ENCODE peak calls at places on chromosomes 11 and 22, in five cellular contexts. I is GM12878, M is upper lobe of left lung, P is HepG2, E is K562. O is an unnamed sample.

GRCh38 chr11:13216019-13217006 is 61.3 kb upstream of the BMAL1 start:
- ATAC-seq in E (no peak), P (peak), M (peak), I (peak), O (peak)

GRCh38 chr22:38467904-38468760 is at the start of gene KDELR3:
- ATAC-seq in P (peak), M (peak), E (peak), I (peak), O (peak)

GRCh38 chr11:132943737-132944556 is 588.4 kb downstream of the OPCML start:
- ATAC-seq in E (no peak), M (peak), I (no peak), P (no peak), O (no peak)

GRCh38 chr11:19723572-19724342 is 11.1 kb downstream of the NAV2 start:
- ATAC-seq in E (no peak), P (no peak), I (peak), M (no peak), O (peak)

GRCh38 chr11:1639102-1639620 is 9.6 kb downstream of the KRTAP5-5 start:
- ATAC-seq in I (no peak), E (no peak), P (no peak), M (no peak), O (no peak)

GRCh38 chr11:19652976-19653375 is 59.7 kb upstream of the NAV2 start:
- ATAC-seq in P (no peak), E (no peak), M (no peak), I (no peak), O (no peak)

GRCh38 chr11:14110629-14111028 is 148.1 kb downstream of the SPON1 start:
- ATAC-seq in P (no peak), M (no peak), I (no peak), E (no peak), O (no peak)

GRCh38 chr22:39593061-39593930 is 22.7 kb downstream of the CACNA1I start:
- ATAC-seq in I (peak), E (no peak), P (no peak), M (no peak), O (no peak)

GRCh38 chr11:66593650-66594049 is 665 bp downstream of the CCS start:
- ATAC-seq in I (no peak), P (no peak), E (no peak), M (no peak), O (no peak)

GRCh38 chr11:128289048-128289447 is 298.3 kb downstream of the ETS1 start:
- ATAC-seq in I (peak), M (no peak), P (no peak), E (no peak), O (no peak)

GRCh38 chr11:62025429-62026105 is 58.1 kb upstream of the FTH1 start:
- ATAC-seq in E (peak), P (peak), M (peak), I (peak), O (peak)

GRCh38 chr11:69947772-69948255 is 128.6 kb upstream of the FGF3 start:
- ATAC-seq in M (no peak), E (no peak), I (no peak), P (no peak), O (no peak)

GRCh38 chr11:45593992-45594391 is 71.4 kb downstream of the CHST1 start:
- ATAC-seq in P (no peak), E (peak), M (no peak), I (no peak), O (no peak)

GRCh38 chr11:34501500-34501899 is 12.1 kb downstream of the ELF5 start:
- ATAC-seq in I (peak), E (no peak), M (peak), P (peak), O (peak)

GRCh38 chr11:101003468-101003867 is 126.1 kb downstream of the PGR start:
- ATAC-seq in I (peak), E (peak), M (no peak), P (peak), O (no peak)

GRCh38 chr11:111939836-111940604 is 2.9 kb downstream of the DIXDC1 start:
- ATAC-seq in I (no peak), E (no peak), M (no peak), P (no peak), O (no peak)

GRCh38 chr11:104918113-104918824 is 20.0 kb upstream of the CASP12 start:
- ATAC-seq in E (no peak), P (no peak), I (peak), M (no peak), O (peak)

GRCh38 chr11:78339483-78339882 is 78.1 kb downstream of the GAB2 start:
- ATAC-seq in E (peak), M (no peak), I (peak), P (no peak), O (no peak)

GRCh38 chr11:1283091-1283511 is 26.3 kb downstream of the TOLLIP start:
- ATAC-seq in E (no peak), M (no peak), P (no peak), I (no peak), O (no peak)

GRCh38 chr22:45867118-45867905 is 109.7 kb downstream of the WNT7B start:
- ATAC-seq in E (no peak), I (peak), P (peak), M (no peak), O (peak)

GRCh38 chr11:12769834-12770345 is 95.7 kb downstream of the TEAD1 start:
- ATAC-seq in P (no peak), M (no peak), E (no peak), I (no peak), O (no peak)

GRCh38 chr22:39923689-39924088 is 22.8 kb downstream of the GRAP2 start:
- ATAC-seq in I (no peak), P (no peak), E (no peak), M (no peak), O (no peak)

GRCh38 chr11:97289823-97290222 is 900.0 kb downstream of the JRKL start:
- ATAC-seq in M (no peak), P (no peak), I (no peak), E (no peak), O (no peak)

GRCh38 chr11:93166867-93167266 is 30.9 kb downstream of the SLC36A4 start:
- ATAC-seq in E (no peak), P (no peak), M (no peak), I (no peak), O (no peak)

GRCh38 chr11:102399189-102399588 is 52.2 kb downstream of the BIRC2 start:
- ATAC-seq in E (no peak), I (peak), P (peak), M (no peak), O (no peak)

GRCh38 chr11:57071829-57072228 is 83.1 kb downstream of the OR5AK2 start:
- ATAC-seq in E (no peak), M (no peak), P (no peak), I (no peak), O (no peak)

GRCh38 chr11:123519055-123519796 is 89.2 kb downstream of the GRAMD1B start:
- ATAC-seq in M (peak), E (no peak), P (no peak), I (peak), O (no peak)

GRCh38 chr11:6646040-6646439 is 9.6 kb downstream of the DCHS1 start:
- ATAC-seq in E (peak), P (no peak), I (peak), M (peak), O (peak)

GRCh38 chr11:32311351-32312077 is 123.8 kb downstream of the WT1 start:
- ATAC-seq in I (no peak), E (no peak), P (no peak), M (no peak), O (no peak)

DNA sequence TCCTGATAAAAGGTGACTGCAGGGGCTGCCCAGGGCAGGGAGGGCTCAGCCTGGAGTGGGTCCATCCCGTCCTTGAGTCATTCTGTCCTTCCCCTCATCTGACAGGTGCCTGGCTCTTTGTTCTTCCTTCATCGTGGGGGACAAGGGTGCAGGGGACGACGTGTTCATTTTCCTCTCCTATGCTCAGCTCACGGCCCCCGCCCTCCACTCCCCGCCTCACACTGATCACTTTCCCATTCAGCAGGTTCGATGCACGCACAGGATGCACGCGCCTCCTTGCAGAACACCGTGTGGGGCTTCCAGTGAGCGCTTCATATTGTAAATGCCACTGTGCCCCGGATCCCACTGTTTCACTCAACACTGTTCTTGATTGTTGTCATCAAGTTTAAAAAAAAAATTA is 32.7 kb upstream of the SHANK2 start:
- ATAC-seq in P (no peak), I (no peak), M (no peak), E (no peak), O (no peak)
- TF ChIP-seq POLR2A in P (no peak), I (no peak), M (no peak), E (no peak), O (no peak)

GRCh38 chr11:8721740-8722139 is 39.1 kb downstream of the RPL27A start:
- ATAC-seq in P (no peak), E (no peak), I (no peak), M (no peak), O (no peak)
- TF ChIP-seq EP300 in P (no peak), E (no peak), I (no peak), M (no peak), O (no peak)

GRCh38 chr11:86999859-87000753 is 37.6 kb upstream of the TMEM135 start:
- ATAC-seq in M (peak), I (no peak), E (peak), P (peak), O (no peak)
- H3K27ac ChIP-seq in M (no peak), I (no peak), E (peak), P (peak), O (no peak)

GRCh38 chr22:36252754-36253522 is at the start of gene APOL1:
- ATAC-seq in I (peak), E (peak), P (peak), M (peak), O (peak)
- TF ChIP-seq POLR2A in I (peak), E (peak), P (peak), M (peak), O (peak)

GRCh38 chr11:121416909-121417567 is 35.1 kb upstream of the SORL1 start:
- ATAC-seq in P (no peak), I (peak), M (peak), E (no peak), O (peak)
- TF ChIP-seq EP300 in P (no peak), I (peak), M (no peak), E (no peak), O (no peak)

GRCh38 chr22:28819253-28820096 is 19.1 kb upstream of the XBP1 start:
- ATAC-seq in I (peak), P (peak), E (no peak), M (no peak), O (no peak)

GRCh38 chr22:28815729-28816128 is 15.4 kb upstream of the XBP1 start:
- ATAC-seq in M (no peak), I (no peak), E (no peak), P (no peak), O (no peak)

GRCh38 chr22:28817919-28818859 is 17.8 kb upstream of the XBP1 start:
- ATAC-seq in I (peak), P (peak), E (peak), M (peak), O (no peak)

GRCh38 chr22:28815101-28815500 is 14.7 kb upstream of the XBP1 start:
- ATAC-seq in M (no peak), E (no peak), I (no peak), P (no peak), O (no peak)

DNA sequence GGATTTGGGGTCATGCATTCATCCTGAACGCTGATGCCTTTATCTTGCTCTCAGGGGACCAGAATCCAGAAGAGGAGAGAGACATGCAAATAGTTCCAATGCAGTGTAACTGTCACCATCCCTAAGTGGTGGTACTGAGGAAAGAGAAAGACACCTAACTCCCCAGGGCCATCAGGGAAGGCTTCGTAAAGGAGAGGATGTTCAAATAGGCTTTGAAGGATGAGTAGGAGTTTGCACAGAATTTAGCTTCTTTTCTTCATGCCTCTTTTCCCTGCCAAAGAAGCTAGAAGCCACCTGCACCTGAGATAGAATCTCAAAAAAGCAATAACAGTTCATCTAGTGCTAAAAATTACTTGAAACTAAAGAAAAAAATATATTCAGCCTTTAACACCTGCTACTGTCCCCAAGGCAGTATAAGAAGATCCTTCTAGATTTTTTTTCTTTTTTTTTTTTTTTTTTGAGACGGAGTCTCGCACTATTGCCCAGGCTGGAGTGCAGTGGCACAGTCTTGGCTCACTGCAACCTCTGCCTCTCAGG is 16.7 kb upstream of the XBP1 start:
- ATAC-seq in E (no peak), M (no peak), P (no peak), I (no peak), O (no peak)
- H3K27ac ChIP-seq in E (no peak), M (peak), P (peak), I (no peak), O (no peak)

O was measured in gastroesophageal sphincter.